ENCODE peak calls at places on chromosomes 5 and 9, in four cellular contexts. T, N, U and F are unnamed samples.

GRCh38 chr9:4934976-4935672 is 49.9 kb upstream of the JAK2 start:
- DNase-seq in U (no peak), N (peak), T (no peak), F (no peak)

GRCh38 chr5:14915291-14915976 is 43.9 kb upstream of the ANKH start:
- DNase-seq in U (no peak), N (peak), T (no peak), F (no peak)

GRCh38 chr5:158364367-158364766 is 505.4 kb upstream of the CLINT1 start:
- DNase-seq in T (no peak), U (no peak), N (no peak), F (no peak)

GRCh38 chr9:137474271-137474670 is 15.1 kb upstream of the NSMF start:
- DNase-seq in N (no peak), U (peak), T (no peak), F (no peak)

GRCh38 chr5:140346348-140347221 is at the start of gene HBEGF:
- DNase-seq in T (peak), N (peak), U (peak), F (peak)

GRCh38 chr5:119022017-119022745 is 33.8 kb upstream of the DTWD2 start:
- DNase-seq in U (no peak), N (peak), T (peak), F (no peak)

GRCh38 chr5:14105717-14106435 is 37.3 kb upstream of the TRIO start:
- DNase-seq in T (peak), N (peak), U (no peak), F (no peak)

GRCh38 chr5:161314033-161314432 is 232.5 kb downstream of the GABRB2 start:
- DNase-seq in U (no peak), N (no peak), T (no peak), F (no peak)

GRCh38 chr5:117204404-117204803 is 629.8 kb upstream of the SEMA6A start:
- DNase-seq in T (no peak), U (no peak), N (no peak), F (no peak)

GRCh38 chr9:122051401-122052346 is 41.4 kb downstream of the TTLL11 start:
- DNase-seq in T (no peak), N (peak), U (no peak), F (no peak)

GRCh38 chr9:116673375-116673774 is 13.7 kb upstream of the TRIM32 start:
- DNase-seq in N (peak), U (no peak), T (no peak), F (no peak)

GRCh38 chr5:58071566-58071965 is 388.3 kb downstream of the PLK2 start:
- DNase-seq in U (no peak), N (no peak), T (no peak), F (peak)

GRCh38 chr9:114202396-114202795 is 47.1 kb downstream of the COL27A1 start:
- DNase-seq in N (no peak), U (no peak), T (no peak), F (no peak)

GRCh38 chr9:22469928-22470544 is 23.4 kb downstream of the DMRTA1 start:
- DNase-seq in T (no peak), U (no peak), N (peak), F (no peak)
- TF ChIP-seq CTCF in T (peak), U (peak), N (peak), F (peak)

DNA sequence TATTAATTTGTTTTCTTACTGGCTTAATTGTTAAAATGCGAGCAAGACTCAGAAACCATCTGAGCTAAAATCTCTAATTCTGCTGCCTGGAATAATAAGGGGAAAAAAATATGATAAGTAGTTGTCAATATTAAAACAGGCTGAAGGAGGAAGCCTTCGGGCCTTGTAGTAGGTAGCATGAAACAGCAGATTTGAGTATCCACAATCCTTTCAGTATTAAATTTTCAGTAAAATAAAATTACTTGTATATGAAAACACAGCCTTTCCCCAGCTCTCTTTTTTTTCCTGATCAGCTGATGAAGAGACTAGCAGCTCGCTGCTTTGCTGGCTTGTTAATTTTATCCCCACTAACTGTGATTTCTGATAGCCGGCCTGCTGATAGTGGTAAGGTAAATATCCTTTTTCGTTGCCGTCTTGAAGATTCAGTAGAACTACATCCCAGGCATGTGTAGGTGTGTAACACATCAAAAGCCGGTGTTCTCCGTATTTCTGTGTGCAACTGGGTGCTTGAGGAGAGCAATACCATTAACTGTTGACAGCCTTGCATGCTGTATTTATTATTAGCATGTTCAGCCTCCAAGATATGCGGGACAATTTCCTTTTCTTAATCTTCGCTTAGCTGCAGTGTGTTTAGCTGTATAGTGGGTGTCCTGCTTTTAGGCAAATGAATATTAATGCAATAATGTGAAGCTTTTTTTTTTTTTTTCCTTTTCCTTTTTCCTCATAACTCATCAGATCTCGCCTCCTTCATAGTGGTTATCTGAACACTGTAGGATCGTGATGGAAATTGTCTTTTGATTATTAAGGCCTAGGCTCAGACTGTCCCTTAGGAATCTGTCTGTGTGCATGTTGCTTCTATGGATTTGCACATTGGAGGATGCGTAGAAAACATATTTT is 144.6 kb downstream of the SMARCA2 start:
- DNase-seq in U (no peak), T (no peak), N (no peak), F (no peak)
- H3K4me3 ChIP-seq in U (peak), T (no peak), N (peak), F (peak)

GRCh38 chr9:127358023-127358535 is 38.9 kb upstream of the SLC2A8 start:
- DNase-seq in U (no peak), N (no peak), T (no peak), F (no peak)

GRCh38 chr9:127360829-127361228 is 36.1 kb upstream of the SLC2A8 start:
- DNase-seq in T (no peak), N (peak), U (no peak), F (no peak)

GRCh38 chr9:127358770-127359169 is 38.2 kb upstream of the SLC2A8 start:
- DNase-seq in U (no peak), N (no peak), T (no peak), F (no peak)

GRCh38 chr9:127361561-127361960 is 35.4 kb upstream of the SLC2A8 start:
- DNase-seq in T (no peak), N (no peak), U (no peak), F (no peak)

DNA sequence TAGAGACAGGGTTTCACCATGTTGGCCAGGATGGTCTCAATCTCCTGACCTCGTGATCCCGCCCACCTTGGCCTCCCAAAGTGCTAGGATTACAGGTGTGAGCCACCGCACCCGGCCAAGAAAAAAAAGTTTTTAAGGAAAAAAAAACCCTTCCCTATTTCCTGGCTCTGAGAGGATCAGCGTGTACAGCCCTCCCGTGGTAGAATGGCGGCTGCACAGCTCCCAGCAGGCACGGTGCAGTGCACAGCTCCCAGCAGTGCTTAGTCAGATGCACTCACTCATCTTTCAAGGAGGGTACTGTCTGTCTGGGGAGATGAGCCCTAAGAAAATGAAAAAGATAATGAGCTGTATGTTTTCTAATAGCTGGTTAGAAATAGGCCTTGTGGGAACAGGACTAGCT is 36.8 kb upstream of the SLC2A8 start:
- DNase-seq in U (no peak), T (no peak), N (no peak), F (no peak)
- TF ChIP-seq CTCF in U (no peak), T (no peak), N (no peak), F (peak)

GRCh38 chr5:8061140-8061469 is 192.2 kb downstream of the MTRR start:
- DNase-seq in N (no peak), T (no peak), U (no peak), F (no peak)

GRCh38 chr5:8058626-8059180 is 189.8 kb downstream of the MTRR start:
- DNase-seq in N (no peak), T (no peak), U (no peak), F (no peak)

GRCh38 chr5:8060235-8061139 is 191.5 kb downstream of the MTRR start:
- DNase-seq in N (no peak), T (no peak), U (no peak), F (no peak)

GRCh38 chr5:8057764-8058163 is 188.8 kb downstream of the MTRR start:
- DNase-seq in N (peak), U (no peak), T (no peak), F (no peak)

GRCh38 chr5:8059337-8059736 is 190.4 kb downstream of the MTRR start:
- DNase-seq in N (no peak), T (no peak), U (no peak), F (no peak)
- H3K4me3 ChIP-seq in N (no peak), T (no peak), U (no peak), F (no peak)

DNA sequence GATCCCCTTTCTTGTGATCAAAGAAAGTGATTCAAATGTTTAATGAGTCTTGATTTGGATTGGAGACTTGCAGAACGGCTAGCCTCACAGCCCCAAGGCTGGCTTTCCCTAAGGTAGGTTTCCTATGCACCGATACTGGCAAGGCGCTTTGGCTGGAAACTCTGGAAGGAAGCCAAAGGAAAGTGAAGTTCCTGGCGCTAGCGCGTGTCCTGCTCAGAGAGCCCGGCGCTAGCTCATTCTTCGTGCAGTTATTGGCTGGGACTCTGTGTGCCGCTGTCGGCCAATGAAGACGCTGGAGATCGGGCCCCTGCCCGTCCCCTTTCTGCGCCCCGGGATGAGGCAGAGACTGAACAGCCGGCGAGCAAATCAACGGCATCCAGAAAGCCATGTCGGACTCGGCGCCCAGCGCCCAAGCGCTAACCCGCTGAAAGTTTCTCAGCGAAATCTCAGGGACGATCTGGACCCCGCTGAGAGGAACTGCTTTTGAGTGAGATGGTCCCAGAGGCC is at the start of gene PCDHGC3:
- DNase-seq in T (peak), N (peak), U (peak), F (peak)
- TF ChIP-seq CTCF in T (peak), N (peak), U (peak), F (peak)

GRCh38 chr9:131528886-131529505 is 2.1 kb downstream of the UCK1 start:
- DNase-seq in T (no peak), U (no peak), N (no peak), F (no peak)
- H3K4me3 ChIP-seq in T (no peak), U (no peak), N (no peak), F (no peak)

DNA sequence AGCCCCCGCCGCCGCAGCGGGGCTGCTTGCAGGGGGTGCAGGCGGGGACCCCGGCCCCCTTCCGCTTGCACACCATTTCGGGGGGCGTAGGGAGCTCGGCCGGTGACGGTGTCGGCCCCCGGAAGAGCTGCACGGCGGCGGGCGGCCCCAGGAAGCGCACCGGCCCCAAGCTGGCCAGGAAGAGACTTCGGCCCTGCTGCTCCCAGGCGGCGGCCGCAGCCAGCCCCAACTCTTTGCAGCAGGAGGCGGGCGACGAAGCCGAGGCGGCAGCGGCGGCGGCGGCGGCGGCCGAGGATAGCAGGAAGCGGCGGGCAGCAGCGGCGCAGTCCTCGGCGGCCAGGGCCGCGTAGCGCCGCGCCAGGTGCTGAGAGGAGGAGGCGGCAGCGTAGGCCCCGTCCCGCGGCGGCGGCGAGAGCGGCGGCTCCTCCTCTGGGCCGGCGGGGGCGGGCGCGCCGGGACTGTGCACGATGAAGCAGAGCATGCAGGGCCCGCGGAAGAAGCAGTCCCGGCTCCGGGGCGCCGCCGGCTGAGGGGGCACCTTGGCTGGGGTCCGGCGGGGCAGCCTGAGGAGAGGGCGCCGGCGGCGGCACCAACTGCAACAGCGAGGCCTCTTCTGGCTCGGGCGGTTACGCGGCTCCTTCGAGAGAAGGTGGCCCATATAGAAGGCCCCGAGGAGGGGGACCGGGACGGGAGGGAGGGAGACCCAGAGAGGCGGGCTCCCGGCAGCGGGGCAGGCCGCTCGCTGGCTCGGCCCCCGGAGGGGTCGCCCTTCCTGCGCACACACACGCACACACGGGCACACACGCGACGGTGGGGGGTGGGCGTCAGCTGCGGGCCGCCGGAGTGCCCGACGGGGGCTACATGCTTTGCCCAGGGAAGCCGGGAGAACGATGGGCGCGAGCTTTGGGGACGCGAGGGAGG is 604 bp downstream of the FBXL17 start:
- DNase-seq in N (peak), U (peak), T (peak), F (peak)
- TF ChIP-seq CTCF in N (no peak), U (no peak), T (no peak), F (no peak)

DNA sequence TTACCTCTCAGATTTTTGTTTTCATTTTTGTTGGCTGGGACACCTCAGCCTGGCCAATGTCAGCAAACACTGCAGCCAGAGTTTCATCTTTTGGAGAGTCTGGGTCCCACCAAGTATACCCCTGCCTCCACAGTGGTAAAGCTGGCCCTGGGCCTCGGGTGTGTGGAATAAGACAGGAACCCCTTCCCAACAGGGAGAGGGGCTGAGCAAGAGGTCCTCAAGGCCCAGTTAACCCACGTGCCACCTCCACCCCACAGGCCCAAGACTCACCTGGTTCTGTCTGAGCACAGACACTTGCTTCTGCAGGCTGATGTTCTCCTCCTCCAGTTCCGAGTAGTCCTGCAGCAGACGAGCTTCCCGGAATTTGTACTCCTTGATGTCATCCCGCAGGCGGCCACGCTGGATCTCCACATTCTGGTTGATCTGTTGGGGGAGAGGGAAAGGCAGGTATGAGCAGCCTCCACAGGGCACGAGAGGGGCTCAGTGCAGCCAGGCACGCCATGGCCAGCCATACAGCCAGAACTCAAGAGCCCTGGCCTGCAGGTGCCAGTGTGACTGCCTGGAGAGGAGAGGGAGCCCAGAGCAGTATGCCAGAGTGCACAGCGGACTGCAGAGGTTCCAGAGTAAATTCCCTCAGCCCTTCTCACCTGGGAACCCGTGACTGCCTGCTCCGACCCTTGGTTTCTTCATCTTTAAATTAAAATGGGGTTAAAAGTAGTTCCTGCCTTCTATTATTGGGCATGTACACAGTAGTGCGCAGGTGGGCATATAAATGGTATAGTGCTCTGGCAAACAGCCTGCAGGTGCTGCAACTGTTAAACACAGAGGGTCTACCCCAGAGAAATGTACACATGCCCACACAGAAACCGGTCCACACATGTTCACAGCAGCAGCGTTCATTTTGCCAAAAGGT is 42.0 kb downstream of the BICD2 start:
- DNase-seq in T (no peak), U (no peak), N (no peak), F (no peak)
- H3K4me3 ChIP-seq in T (no peak), U (no peak), N (no peak), F (no peak)

GRCh38 chr5:31825775-31826068 is 186.8 kb downstream of the PDZD2 start:
- DNase-seq in U (no peak), T (no peak), N (no peak), F (no peak)
- TF ChIP-seq CTCF in U (no peak), T (peak), N (no peak), F (no peak)

GRCh38 chr9:124032247-124032646 is 20.7 kb downstream of the LHX2 start:
- DNase-seq in T (no peak), N (no peak), U (peak), F (no peak)

GRCh38 chr9:124029617-124030016 is 18.0 kb downstream of the LHX2 start:
- DNase-seq in N (no peak), T (no peak), U (no peak), F (no peak)

GRCh38 chr9:124033967-124034366 is 22.4 kb downstream of the LHX2 start:
- DNase-seq in U (no peak), T (no peak), N (no peak), F (no peak)

GRCh38 chr9:124033348-124033747 is 21.8 kb downstream of the LHX2 start:
- DNase-seq in U (no peak), N (no peak), T (no peak), F (no peak)

GRCh38 chr9:124030969-124031451 is 19.4 kb downstream of the LHX2 start:
- DNase-seq in N (peak), U (no peak), T (no peak), F (no peak)
- H3K4me3 ChIP-seq in N (no peak), U (peak), T (no peak), F (no peak)